ENCODE peak calls at places on chromosomes 2 and 18, in nine cellular contexts. G is GM03348; W is KG1; B is activated CD8-positive, alpha-beta memory T cell treated with anti-CD3 and anti-CD28 coated beads, Interleukin-2, amount 50 U/mL, for 48 hours; L is right cardiac atrium; A is T47D; M is left lobe of liver; Y is CD8-positive, alpha-beta T cell; O is prostate gland. I is an unnamed sample.

GRCh38 chr2:225620227-225620626 is 220.7 kb downstream of the NYAP2 start:
- DNase-seq in G (no peak), W (no peak), B (no peak), L (no peak), A (no peak), M (no peak), Y (no peak), O (no peak), I (no peak)

GRCh38 chr2:8571286-8571791 is 110.5 kb upstream of the ID2 start:
- DNase-seq in G (no peak), W (no peak), B (no peak), L (no peak), A (no peak), M (peak), Y (no peak), O (no peak), I (no peak)

GRCh38 chr2:155733091-155733870 is 599.2 kb downstream of the NR4A2 start:
- DNase-seq in G (no peak), W (no peak), B (no peak), L (no peak), A (no peak), M (no peak), Y (no peak), O (no peak), I (no peak)

GRCh38 chr2:19543271-19544019 is 185.0 kb upstream of the OSR1 start:
- DNase-seq in G (peak), W (no peak), B (no peak), L (no peak), A (no peak), M (no peak), Y (no peak), O (no peak), I (no peak)

GRCh38 chr2:79393806-79394484 is 118.9 kb upstream of the CTNNA2 start:
- DNase-seq in G (no peak), W (no peak), B (no peak), L (peak), A (no peak), M (no peak), Y (no peak), O (no peak), I (no peak)

GRCh38 chr2:181955010-181955409 is 30.6 kb upstream of the PPP1R1C start:
- DNase-seq in G (peak), W (no peak), B (no peak), L (no peak), A (no peak), M (no peak), Y (no peak), O (no peak), I (no peak)

GRCh38 chr18:3593381-3593903 is 143.5 kb downstream of the TGIF1 start:
- DNase-seq in G (peak), W (no peak), B (no peak), L (peak), A (peak), M (no peak), Y (no peak), O (peak), I (no peak)

GRCh38 chr2:62441421-62441820 is 64.6 kb downstream of the TMEM17 start:
- DNase-seq in G (no peak), W (no peak), B (no peak), L (no peak), A (no peak), M (no peak), Y (no peak), O (no peak), I (no peak)

GRCh38 chr2:213122730-213123129 is 28.7 kb downstream of the IKZF2 start:
- DNase-seq in G (no peak), W (no peak), B (no peak), L (no peak), A (no peak), M (no peak), Y (no peak), O (no peak), I (no peak)

GRCh38 chr2:72014871-72015270 is 132.8 kb downstream of the CYP26B1 start:
- DNase-seq in G (no peak), W (no peak), B (no peak), L (no peak), A (no peak), M (no peak), Y (no peak), O (no peak), I (no peak)

GRCh38 chr2:118661184-118661583 is 186.3 kb downstream of the EN1 start:
- DNase-seq in G (no peak), W (no peak), B (no peak), L (peak), A (no peak), M (no peak), Y (no peak), O (no peak), I (no peak)

GRCh38 chr2:25483584-25484266 is 142.0 kb upstream of the DNMT3A start:
- DNase-seq in G (no peak), W (peak), B (no peak), L (no peak), A (no peak), M (no peak), Y (no peak), O (no peak), I (no peak)

I was measured in coronary artery.